ENCODE peak calls at places on chromosomes 2 and 18, in five cellular contexts. One of them, this sample, is unnamed.

GRCh38 chr2:230520061-230520874 is 104.3 kb downstream of the SP100 start:
- DNase-seq in CD8-positive, alpha-beta T cell: no peak
- DNase-seq in HT-29: no peak
- DNase-seq in caudate nucleus: no peak
- DNase-seq in retina: no peak
- DNase-seq in this sample: no peak

GRCh38 chr2:71797006-71797810 is 343.8 kb downstream of the DYSF start:
- DNase-seq in CD8-positive, alpha-beta T cell: no peak
- DNase-seq in caudate nucleus: no peak
- DNase-seq in retina: no peak
- DNase-seq in HT-29: no peak
- DNase-seq in this sample: no peak

GRCh38 chr2:120675460-120676130 is 60.1 kb upstream of the GLI2 start:
- DNase-seq in retina: peak; percentile 64
- DNase-seq in HT-29: peak; percentile 68
- DNase-seq in caudate nucleus: no peak
- DNase-seq in CD8-positive, alpha-beta T cell: peak; percentile 33
- DNase-seq in this sample: peak; percentile 24

GRCh38 chr2:216257089-216257488 is 115.2 kb downstream of the MARCHF4 start:
- DNase-seq in caudate nucleus: no peak
- DNase-seq in HT-29: no peak
- DNase-seq in CD8-positive, alpha-beta T cell: no peak
- DNase-seq in retina: no peak
- DNase-seq in this sample: no peak

GRCh38 chr2:45748239-45748638 is 96.8 kb downstream of the PRKCE start:
- DNase-seq in HT-29: no peak
- DNase-seq in retina: no peak
- DNase-seq in CD8-positive, alpha-beta T cell: no peak
- DNase-seq in caudate nucleus: no peak
- DNase-seq in this sample: no peak

GRCh38 chr2:172011814-172012580 is 12.2 kb downstream of the METAP1D start:
- DNase-seq in retina: peak; percentile 61
- DNase-seq in HT-29: no peak
- DNase-seq in CD8-positive, alpha-beta T cell: no peak
- DNase-seq in caudate nucleus: no peak
- DNase-seq in this sample: no peak

GRCh38 chr2:68295523-68295922 is 24.2 kb downstream of the CNRIP1 start:
- DNase-seq in retina: no peak
- DNase-seq in CD8-positive, alpha-beta T cell: no peak
- DNase-seq in caudate nucleus: no peak
- DNase-seq in HT-29: no peak
- DNase-seq in this sample: no peak

GRCh38 chr2:240601831-240602160 is 15.3 kb downstream of the CAPN10 start:
- DNase-seq in caudate nucleus: no peak
- DNase-seq in CD8-positive, alpha-beta T cell: no peak
- DNase-seq in retina: no peak
- DNase-seq in HT-29: no peak
- DNase-seq in this sample: no peak

GRCh38 chr2:231321021-231321420 is 74.5 kb upstream of the B3GNT7 start:
- DNase-seq in CD8-positive, alpha-beta T cell: no peak
- DNase-seq in HT-29: no peak
- DNase-seq in retina: no peak
- DNase-seq in caudate nucleus: no peak
- DNase-seq in this sample: no peak

GRCh38 chr2:30867385-30867784 is 60.1 kb upstream of the CAPN13 start:
- DNase-seq in retina: no peak
- DNase-seq in caudate nucleus: no peak
- DNase-seq in HT-29: no peak
- DNase-seq in CD8-positive, alpha-beta T cell: no peak
- DNase-seq in this sample: no peak

GRCh38 chr18:67485655-67486054 is 30.9 kb downstream of the DSEL start:
- DNase-seq in HT-29: no peak
- DNase-seq in CD8-positive, alpha-beta T cell: no peak
- DNase-seq in caudate nucleus: no peak
- DNase-seq in retina: no peak
- DNase-seq in this sample: no peak

GRCh38 chr18:37565138-37565984 is at the start of gene CELF4:
- DNase-seq in HT-29: no peak
- DNase-seq in caudate nucleus: peak; percentile 66
- DNase-seq in CD8-positive, alpha-beta T cell: no peak
- DNase-seq in retina: peak; percentile 91
- DNase-seq in this sample: no peak

GRCh38 chr2:217593732-217594131 is 409.1 kb downstream of the TNS1 start:
- DNase-seq in retina: no peak
- DNase-seq in CD8-positive, alpha-beta T cell: no peak
- DNase-seq in caudate nucleus: no peak
- DNase-seq in HT-29: no peak
- DNase-seq in this sample: no peak

GRCh38 chr2:207474871-207475485 is 54.8 kb upstream of the CREB1 start:
- DNase-seq in CD8-positive, alpha-beta T cell: peak; percentile 51
- DNase-seq in retina: peak; percentile 64
- DNase-seq in caudate nucleus: no peak
- DNase-seq in HT-29: peak; percentile 59
- DNase-seq in this sample: no peak

GRCh38 chr2:188293601-188294482 is 2.2 kb downstream of the GULP1 start:
- DNase-seq in HT-29: peak; percentile 90
- DNase-seq in retina: peak; percentile 77
- DNase-seq in CD8-positive, alpha-beta T cell: no peak
- DNase-seq in caudate nucleus: peak; percentile 44
- DNase-seq in this sample: no peak

GRCh38 chr18:50819027-50819726 is 639 bp downstream of the MRO start:
- DNase-seq in retina: no peak
- DNase-seq in caudate nucleus: peak; percentile 44
- DNase-seq in HT-29: peak; percentile 15
- DNase-seq in CD8-positive, alpha-beta T cell: no peak
- DNase-seq in this sample: no peak

GRCh38 chr18:61173579-61173978 is 159.7 kb upstream of the CDH20 start:
- DNase-seq in caudate nucleus: no peak
- DNase-seq in retina: no peak
- DNase-seq in CD8-positive, alpha-beta T cell: no peak
- DNase-seq in HT-29: no peak
- DNase-seq in this sample: no peak

GRCh38 chr2:9463698-9464034 is 10.7 kb upstream of the IAH1 start:
- DNase-seq in CD8-positive, alpha-beta T cell: no peak
- DNase-seq in HT-29: no peak
- DNase-seq in caudate nucleus: no peak
- DNase-seq in retina: no peak
- DNase-seq in this sample: no peak

GRCh38 chr2:179297922-179298321 is 33.3 kb upstream of the SESTD1 start:
- DNase-seq in retina: no peak
- DNase-seq in HT-29: no peak
- DNase-seq in CD8-positive, alpha-beta T cell: no peak
- DNase-seq in caudate nucleus: no peak
- DNase-seq in this sample: no peak

GRCh38 chr2:84631047-84631446 is 114.7 kb downstream of the DNAH6 start:
- DNase-seq in HT-29: peak; percentile 56
- DNase-seq in retina: peak; percentile 44
- DNase-seq in CD8-positive, alpha-beta T cell: no peak
- DNase-seq in caudate nucleus: no peak
- DNase-seq in this sample: no peak

GRCh38 chr18:27847412-27847811 is 329.5 kb downstream of the CDH2 start:
- DNase-seq in retina: no peak
- DNase-seq in HT-29: no peak
- DNase-seq in caudate nucleus: no peak
- DNase-seq in CD8-positive, alpha-beta T cell: no peak
- DNase-seq in this sample: no peak

GRCh38 chr2:69567157-69567908 is 76.2 kb downstream of the AAK1 start:
- DNase-seq in retina: no peak
- DNase-seq in HT-29: peak; percentile 68
- DNase-seq in caudate nucleus: no peak
- DNase-seq in CD8-positive, alpha-beta T cell: no peak
- DNase-seq in this sample: no peak

This sample was measured in CD4-positive, alpha-beta T cell.